ENCODE peak calls at places on chromosomes 12 and 14, in four cellular contexts. I is CD8-positive, alpha-beta T cell; B is H4; X is T-helper 2 cell. S is an unnamed sample.

GRCh38 chr12:111215891-111216290 is 153.0 kb downstream of the PHETA1 start:
- DNase-seq in B (no peak), X (no peak), I (no peak), S (no peak)

GRCh38 chr12:126668961-126669360 is 1598.0 kb upstream of the TMEM132C start:
- DNase-seq in B (peak; percentile 47), I (no peak), X (no peak), S (no peak)

GRCh38 chr14:68935761-68936209 is 43.3 kb downstream of the ACTN1 start:
- DNase-seq in X (no peak), B (no peak), I (no peak), S (no peak)

GRCh38 chr12:57519758-57520007 is 631 bp downstream of the DDIT3 start:
- DNase-seq in I (no peak), B (no peak), X (no peak), S (no peak)

GRCh38 chr12:55619352-55620138 is 17.1 kb upstream of the OR10P1 start:
- DNase-seq in I (peak; percentile 59), B (peak; percentile 86), X (no peak), S (peak; percentile 15)

GRCh38 chr12:19142499-19142898 is 13.0 kb downstream of the PLEKHA5 start:
- DNase-seq in B (no peak), X (no peak), I (no peak), S (no peak)

GRCh38 chr12:64387201-64387816 is 3.2 kb downstream of the C12orf56 start:
- DNase-seq in B (no peak), I (no peak), X (no peak), S (no peak)

GRCh38 chr12:15662303-15662980 is 126.7 kb downstream of the EPS8 start:
- DNase-seq in X (no peak), B (peak; percentile 85), I (no peak), S (no peak)

GRCh38 chr14:69017706-69018105 is 38.6 kb upstream of the ACTN1 start:
- DNase-seq in B (no peak), I (no peak), X (no peak), S (no peak)

GRCh38 chr12:48716168-48716492 is 377 bp downstream of the CCNT1 start:
- DNase-seq in X (no peak), I (no peak), B (no peak), S (no peak)

GRCh38 chr12:131280426-131280825 is 326.7 kb downstream of the ADGRD1 start:
- DNase-seq in B (no peak), X (no peak), I (no peak), S (no peak)

GRCh38 chr14:102280376-102280962 is 24.5 kb downstream of the MOK start:
- DNase-seq in I (no peak), X (no peak), B (peak; percentile 67), S (no peak)

GRCh38 chr14:36604757-36605505 is 22.5 kb upstream of the NKX2-8 start:
- DNase-seq in B (peak; percentile 67), X (no peak), I (peak; percentile 7), S (no peak)

GRCh38 chr12:30691122-30691879 is 4.4 kb downstream of the IPO8 start:
- DNase-seq in X (no peak), B (peak; percentile 53), I (no peak), S (no peak)